ENCODE peak calls at places on chromosomes 7 and 10, in eight cellular contexts. N is fibroblast of lung, P is kidney, R is adipocyte, T is HCT116, L is colonic mucosa, E is mesenchymal stem cell, M is IMR-90. X is an unnamed sample.

GRCh38 chr10:2984682-2985081 is 82.7 kb upstream of the PFKP start:
- DNase-seq in E (no peak), T (no peak), M (no peak), P (no peak), L (no peak), R (no peak), N (no peak), X (no peak)

GRCh38 chr7:88455696-88456095 is 149.0 kb upstream of the STEAP4 start:
- DNase-seq in T (no peak), M (no peak), L (no peak), E (no peak), N (no peak), R (no peak), P (no peak), X (no peak)

GRCh38 chr7:56175086-56175760 is 59.0 kb upstream of the NUPR2 start:
- DNase-seq in L (peak; percentile 20), P (peak; percentile 72), R (no peak), E (no peak), N (no peak), M (no peak), T (no peak), X (no peak)

GRCh38 chr10:12194752-12195271 is 879 bp downstream of the NUDT5 start:
- DNase-seq in E (peak; percentile 70), R (peak; percentile 75), M (peak; percentile 31), N (peak; percentile 55), T (no peak), P (no peak), L (peak; percentile 54), X (no peak)

GRCh38 chr7:78149787-78150186 is 351.2 kb downstream of the PHTF2 start:
- DNase-seq in R (peak; percentile 67), L (no peak), M (peak; percentile 85), T (no peak), N (peak; percentile 89), P (no peak), E (peak; percentile 55), X (no peak)

GRCh38 chr7:34845666-34846361 is 187.8 kb downstream of the NPSR1 start:
- DNase-seq in M (no peak), N (peak; percentile 2), T (no peak), P (no peak), L (no peak), E (peak; percentile 37), R (no peak), X (no peak)

GRCh38 chr10:42755028-42755451 is 27.6 kb upstream of the BMS1 start:
- DNase-seq in E (no peak), L (no peak), N (no peak), M (no peak), P (no peak), R (no peak), T (no peak), X (no peak)

GRCh38 chr10:15147594-15148392 is 20.7 kb downstream of the NMT2 start:
- DNase-seq in R (no peak), L (no peak), P (no peak), E (no peak), M (no peak), T (no peak), N (no peak), X (no peak)

GRCh38 chr7:98872328-98872924 is 2.6 kb upstream of the TMEM130 start:
- DNase-seq in L (no peak), M (no peak), R (no peak), N (peak; percentile 26), T (no peak), E (peak; percentile 31), P (no peak), X (no peak)

GRCh38 chr10:14557573-14557972 is 217.1 kb downstream of the FAM107B start:
- DNase-seq in M (no peak), L (no peak), R (no peak), T (no peak), P (no peak), E (no peak), N (no peak), X (no peak)

GRCh38 chr10:30997536-30998252 is 34.0 kb downstream of the ZNF438 start:
- DNase-seq in L (no peak), E (no peak), N (no peak), T (no peak), P (no peak), R (no peak), M (no peak), X (no peak)
- H3K4me3 ChIP-seq in L (no peak overlapping the region), E (peak overlapping the region; percentile 50), N (no peak overlapping the region), T (no peak overlapping the region), P (no peak overlapping the region), R (peak overlapping the region; percentile 63), M (no peak overlapping the region), X (no peak overlapping the region)

GRCh38 chr10:21579291-21579690 is 45.3 kb downstream of the MLLT10 start:
- DNase-seq in R (no peak), E (no peak), N (no peak), T (no peak), P (no peak), M (no peak), L (no peak), X (no peak)

GRCh38 chr10:21587391-21587790 is 53.4 kb downstream of the MLLT10 start:
- DNase-seq in R (no peak), M (no peak), E (no peak), L (no peak), P (no peak), N (no peak), T (no peak), X (no peak)

GRCh38 chr10:21584834-21585530 is 51.0 kb downstream of the MLLT10 start:
- DNase-seq in T (no peak), R (no peak), L (no peak), P (no peak), N (no peak), E (no peak), M (no peak), X (no peak)
- H3K9ac ChIP-seq in T (no peak overlapping the region), R (no peak overlapping the region), L (no peak overlapping the region), P (no peak overlapping the region), N (no peak overlapping the region), E (no peak overlapping the region), M (no peak overlapping the region), X (no peak overlapping the region)

GRCh38 chr10:131979821-131980270 is 1.9 kb downstream of the BNIP3 start:
- DNase-seq in E (peak; percentile 61), N (peak; percentile 46), P (peak; percentile 81), M (peak; percentile 40), L (no peak), R (peak; percentile 77), T (no peak), X (no peak)
- H3K4me3 ChIP-seq in E (peak overlapping the region; percentile 98), N (peak overlapping the region; percentile 94), P (peak overlapping the region; percentile 45), M (peak overlapping the region; percentile 92), L (peak overlapping the region; percentile 61), R (peak overlapping the region; percentile 94), T (no peak overlapping the region), X (no peak overlapping the region)

GRCh38 chr7:134855467-134855866 is 76.0 kb downstream of the CALD1 start:
- DNase-seq in E (no peak), R (peak; percentile 44), M (no peak), N (peak; percentile 67), L (no peak), T (no peak), P (no peak), X (no peak)
- H3K9ac ChIP-seq in E (peak overlapping the region; percentile 75), R (peak overlapping the region; percentile 69), M (no peak overlapping the region), N (no peak overlapping the region), L (no peak overlapping the region), T (no peak overlapping the region), P (no peak overlapping the region), X (no peak overlapping the region)

GRCh38 chr7:18574235-18574540 is 78.6 kb downstream of the HDAC9 start:
- DNase-seq in P (no peak), R (no peak), T (no peak), M (no peak), E (no peak), N (no peak), L (no peak), X (no peak)

GRCh38 chr7:18574676-18575075 is 79.1 kb downstream of the HDAC9 start:
- DNase-seq in T (no peak), L (no peak), N (no peak), R (no peak), E (no peak), M (no peak), P (peak; percentile 71), X (no peak)

GRCh38 chr7:18575989-18576572 is 80.5 kb downstream of the HDAC9 start:
- DNase-seq in P (no peak), M (no peak), N (no peak), T (no peak), L (no peak), E (no peak), R (no peak), X (no peak)

GRCh38 chr7:18572885-18573284 is 77.3 kb downstream of the HDAC9 start:
- DNase-seq in L (no peak), P (no peak), T (no peak), N (no peak), R (no peak), M (no peak), E (no peak), X (no peak)

GRCh38 chr7:18573410-18574234 is 78.1 kb downstream of the HDAC9 start:
- DNase-seq in M (no peak), N (no peak), E (no peak), L (no peak), T (no peak), R (no peak), P (peak; percentile 66), X (no peak)
- H3K4me3 ChIP-seq in M (no peak overlapping the region), N (no peak overlapping the region), E (no peak overlapping the region), L (no peak overlapping the region), T (no peak overlapping the region), R (no peak overlapping the region), P (no peak overlapping the region), X (no peak overlapping the region)

GRCh38 chr7:44473295-44473694 is 17.2 kb downstream of the NUDCD3 start:
- DNase-seq in T (no peak), M (peak; percentile 45), P (no peak), R (no peak), N (no peak), E (peak; percentile 26), L (no peak), X (no peak)

GRCh38 chr7:44482502-44483485 is 7.7 kb downstream of the NUDCD3 start:
- DNase-seq in P (no peak), M (no peak), L (no peak), N (no peak), R (no peak), E (no peak), T (no peak), X (no peak)

GRCh38 chr7:44477063-44477830 is 13.2 kb downstream of the NUDCD3 start:
- DNase-seq in R (peak; percentile 86), E (peak; percentile 89), L (peak; percentile 42), N (peak; percentile 81), P (no peak), M (peak; percentile 83), T (peak; percentile 40), X (no peak)

GRCh38 chr7:44477955-44478354 is 12.5 kb downstream of the NUDCD3 start:
- DNase-seq in M (no peak), L (peak; percentile 29), N (no peak), P (no peak), T (no peak), E (no peak), R (no peak), X (no peak)
- H3K9ac ChIP-seq in M (no peak overlapping the region), L (no peak overlapping the region), N (no peak overlapping the region), P (no peak overlapping the region), T (no peak overlapping the region), E (no peak overlapping the region), R (no peak overlapping the region), X (no peak overlapping the region)